ENCODE peak calls at places on chromosomes 4 and X, in six cellular contexts. L is Panc1, P is transverse colon, D is endothelial cell of umbilical vein, J is H1, X is spleen. S is an unnamed sample.

GRCh38 chrX:97387004-97387403 is 503.3 kb downstream of the RPA4 start:
- DNase-seq in J (no peak), P (no peak), L (no peak), D (no peak), X (no peak), S (no peak)

GRCh38 chr4:113760094-113760851 is 1.3 kb downstream of the CAMK2D start:
- DNase-seq in D (peak; percentile 67), L (no peak), P (peak; percentile 45), J (no peak), X (peak; percentile 82), S (peak; percentile 71)

GRCh38 chrX:96455078-96455477 is 229.6 kb upstream of the DIAPH2 start:
- DNase-seq in D (no peak), L (no peak), X (no peak), J (no peak), P (no peak), S (no peak)

GRCh38 chr4:151957163-151957562 is 196.4 kb upstream of the GATB start:
- DNase-seq in J (peak; percentile 55), X (no peak), P (no peak), D (no peak), L (no peak), S (no peak)

GRCh38 chr4:143653031-143653430 is 47.4 kb downstream of the FREM3 start:
- DNase-seq in X (no peak), J (no peak), P (no peak), D (peak; percentile 61), L (no peak), S (no peak)

GRCh38 chrX:148905376-148905775 is 405.0 kb downstream of the AFF2 start:
- DNase-seq in X (no peak), P (no peak), J (no peak), L (no peak), D (no peak), S (no peak)

GRCh38 chrX:150212672-150213480 is 150.2 kb upstream of the MAMLD1 start:
- DNase-seq in P (no peak), L (no peak), D (no peak), J (no peak), X (peak; percentile 51), S (no peak)

GRCh38 chrX:31266172-31267076 is 194.6 kb upstream of the FTHL17 start:
- DNase-seq in P (peak; percentile 59), D (peak; percentile 53), J (peak; percentile 65), X (peak; percentile 79), L (no peak), S (peak; percentile 75)

GRCh38 chr4:92304636-92305035 is 870 bp downstream of the GRID2 start:
- DNase-seq in D (no peak), X (no peak), L (no peak), P (no peak), J (peak; percentile 62), S (no peak)

DNA sequence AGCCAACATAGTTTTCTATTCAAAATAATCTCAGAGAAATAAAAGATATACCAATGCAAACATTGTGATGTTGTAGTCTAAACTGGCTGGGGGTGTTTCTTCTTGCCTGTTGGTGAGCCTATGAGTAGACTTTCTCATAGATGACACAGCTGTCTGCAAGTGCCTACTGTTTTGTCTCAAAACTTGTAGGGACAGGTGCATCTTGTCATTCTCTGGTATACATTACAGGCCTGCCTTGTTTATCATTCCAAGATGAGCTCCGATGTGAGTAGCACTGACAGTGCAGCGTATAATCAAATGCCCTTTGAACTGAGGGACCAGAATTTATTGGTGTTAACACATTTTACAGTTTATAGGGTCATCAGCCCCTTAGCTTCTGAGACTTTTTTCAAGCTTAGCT is 353.8 kb downstream of the PRDM5 start:
- DNase-seq in J (no peak), P (no peak), L (no peak), X (no peak), D (no peak), S (no peak)
- TF ChIP-seq POLR2AphosphoS5 in J (no peak), P (no peak), L (no peak), X (no peak), D (no peak), S (no peak)

DNA sequence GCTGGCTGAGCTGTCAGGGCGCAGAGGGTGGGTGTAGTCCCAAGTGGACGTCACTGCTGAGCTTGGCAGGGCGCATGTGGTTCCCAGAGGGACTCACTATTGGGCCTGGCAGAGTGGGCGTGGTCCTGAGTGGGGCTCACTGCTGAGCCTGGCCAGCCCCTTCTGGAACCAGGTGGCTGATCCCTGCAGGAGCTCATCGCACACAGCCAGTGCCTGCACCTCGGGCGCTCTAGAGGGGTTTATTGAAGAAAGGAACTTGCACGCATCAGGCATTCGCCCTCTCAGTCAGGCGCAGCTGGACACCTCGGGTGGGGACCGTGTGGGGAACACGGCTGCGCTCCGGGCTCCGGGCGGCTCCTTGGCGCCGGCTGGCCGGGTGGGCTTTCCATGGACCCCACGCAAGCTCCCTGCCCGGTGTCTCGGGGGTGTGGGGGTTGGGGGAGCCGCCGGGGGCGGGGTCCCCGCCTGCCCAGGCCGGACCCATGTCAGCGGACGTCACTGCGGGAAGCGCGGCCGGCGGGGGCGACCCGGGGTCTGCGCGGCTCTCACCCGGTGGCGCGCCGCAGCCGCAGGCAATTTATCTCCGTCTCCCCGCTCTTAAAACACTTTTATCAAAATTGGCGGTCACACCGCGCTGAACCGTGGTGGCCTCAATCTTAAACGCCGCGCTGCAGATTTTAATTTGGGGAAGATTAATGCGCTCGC is 65.4 kb upstream of the NKX1-1 start:
- DNase-seq in P (no peak), J (no peak), X (no peak), L (no peak), D (no peak), S (peak; percentile 74)
- H3K27ac ChIP-seq in P (no peak overlapping the region), J (no peak overlapping the region), X (no peak overlapping the region), L (no peak overlapping the region), D (no peak overlapping the region), S (no peak overlapping the region)

DNA sequence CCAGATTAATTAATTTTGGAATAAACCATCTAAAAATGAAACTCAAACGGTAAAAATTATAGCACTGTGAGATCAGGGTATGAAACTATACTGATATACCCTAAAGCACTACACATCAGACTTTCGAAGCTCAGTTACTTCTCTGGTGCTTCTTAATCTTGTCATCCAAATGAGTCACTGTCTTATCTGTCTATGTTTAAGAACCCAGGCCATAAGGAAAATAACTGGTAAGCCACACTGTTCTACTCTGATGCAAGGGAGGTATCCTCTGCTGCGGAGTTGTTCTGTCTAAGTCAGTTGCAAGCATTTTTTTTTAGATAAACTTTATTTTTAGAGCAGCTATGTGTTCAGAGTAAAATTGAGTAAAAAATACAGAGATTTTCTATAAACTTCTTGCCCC is 830.8 kb upstream of the POU3F4 start:
- DNase-seq in X (no peak), J (no peak), D (no peak), L (no peak), P (no peak), S (no peak)
- H3K9me3 ChIP-seq in X (no peaks in the 10 kb centered on the region), J (no peaks in the 10 kb centered on the region), D (no peaks in the 10 kb centered on the region), L (no peaks in the 10 kb centered on the region), P (no peaks in the 10 kb centered on the region), S (no peaks in the 10 kb centered on the region)

DNA sequence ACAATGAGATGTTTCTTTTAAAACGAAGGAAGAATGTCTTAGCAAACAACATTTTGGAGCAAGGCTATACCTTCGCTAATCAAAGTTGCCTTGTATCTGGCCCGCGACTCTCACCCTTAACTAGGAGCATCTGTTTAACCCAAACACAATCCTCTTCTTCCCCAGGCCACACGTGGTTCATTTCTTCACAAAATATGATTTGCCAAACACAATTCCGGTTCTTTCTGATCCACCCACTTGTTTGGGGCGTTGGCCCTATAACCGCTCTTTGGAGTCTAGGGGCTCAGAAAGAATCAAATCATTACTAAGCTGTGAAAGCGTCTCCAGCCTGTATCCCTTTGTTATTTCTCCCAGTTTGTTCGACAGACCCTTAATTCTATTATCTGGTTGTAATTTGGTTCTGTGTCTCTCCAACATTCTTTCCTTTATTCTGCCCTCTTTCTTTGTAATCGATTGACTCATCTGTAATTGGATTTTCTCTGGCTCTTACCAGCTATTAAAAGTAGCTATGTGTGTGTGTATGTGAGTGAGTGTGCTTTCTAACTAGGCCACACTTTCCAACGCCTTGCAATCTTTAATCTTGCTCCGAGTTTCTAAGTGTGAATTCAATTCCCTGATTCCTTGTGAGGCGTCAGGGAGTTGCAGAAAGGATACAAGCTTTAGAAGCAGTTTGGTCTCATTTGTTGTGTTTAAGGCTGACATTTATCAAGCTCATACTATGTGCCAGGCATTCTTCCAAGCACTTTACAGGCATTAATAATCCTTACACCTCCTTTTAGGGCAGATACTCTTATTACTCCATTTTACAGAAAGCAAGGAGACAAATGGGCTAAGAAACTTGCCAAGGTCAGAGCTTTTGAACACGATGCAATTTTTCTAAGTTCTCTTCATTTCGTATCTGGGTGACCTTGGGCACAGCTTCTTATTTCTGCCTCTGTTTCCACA is 138.6 kb upstream of the CPEB2 start:
- DNase-seq in P (no peak), X (no peak), D (no peak), J (no peak), L (no peak), S (no peak)
- TF ChIP-seq POLR2AphosphoS5 in P (no peak), X (no peak), D (no peak), J (no peak), L (no peak), S (no peak)